ENCODE peak calls at places on chromosomes 1 and 21, in four cellular contexts. O, S, G and U are unnamed samples.

GRCh38 chr1:234176000-234176399 is 197.3 kb upstream of the COA6 start:
- DNase-seq in O (no peak), S (no peak), G (no peak), U (no peak)

GRCh38 chr1:16158025-16158424 is 2.2 kb upstream of the EPHA2 start:
- DNase-seq in O (peak; percentile 61), S (no peak), G (no peak), U (no peak)

GRCh38 chr1:104989012-104989411 is 1239.3 kb downstream of the AMY1C start:
- DNase-seq in O (no peak), S (no peak), G (no peak), U (no peak)

GRCh38 chr1:36285450-36286101 is 20.6 kb upstream of the SH3D21 start:
- DNase-seq in O (peak; percentile 66), S (peak; percentile 84), G (peak; percentile 88), U (peak; percentile 73)

GRCh38 chr1:53593758-53594380 is 134.7 kb downstream of the DMRTB1 start:
- DNase-seq in O (no peak), S (peak; percentile 25), G (peak; percentile 74), U (no peak)

GRCh38 chr1:31163866-31164265 is 75.8 kb downstream of the NKAIN1 start:
- DNase-seq in O (no peak), S (no peak), G (no peak), U (no peak)

GRCh38 chr1:246032984-246033383 is 474.1 kb downstream of the SMYD3 start:
- DNase-seq in O (no peak), S (no peak), G (no peak), U (no peak)

GRCh38 chr1:151189638-151190445 is at the start of gene VPS72:
- DNase-seq in O (peak; percentile 89), S (peak; percentile 93), G (peak; percentile 93), U (peak; percentile 85)

GRCh38 chr21:44701023-44701400 is 4.0 kb downstream of the KRTAP10-12 start:
- DNase-seq in O (no peak), S (no peak), G (no peak), U (no peak)

GRCh38 chr1:20078166-20078565 is 8.2 kb downstream of the PLA2G5 start:
- DNase-seq in O (no peak), S (no peak), G (no peak), U (no peak)

GRCh38 chr1:11299225-11299574 is 26.2 kb downstream of the UBIAD1 start:
- DNase-seq in O (no peak), S (no peak), G (no peak), U (no peak)

GRCh38 chr21:38256599-38257302 is at the start of gene KCNJ15:
- DNase-seq in O (no peak), S (no peak), G (no peak), U (no peak)

GRCh38 chr1:231233735-231234417 is 7.1 kb upstream of the GNPAT start:
- DNase-seq in O (no peak), S (no peak), G (no peak), U (no peak)

GRCh38 chr1:27603320-27603961 is 503 bp downstream of the AHDC1 start:
- DNase-seq in O (peak; percentile 46), S (no peak), G (peak; percentile 64), U (peak; percentile 38)

GRCh38 chr1:112956503-112957132 is 622 bp upstream of the SLC16A1 start:
- DNase-seq in O (peak; percentile 28), S (no peak), G (no peak), U (no peak)

GRCh38 chr1:170001266-170001665 is 73.2 kb downstream of the KIFAP3 start:
- DNase-seq in O (no peak), S (no peak), G (no peak), U (no peak)

GRCh38 chr1:19413999-19414398 is 71.3 kb downstream of the CAPZB start:
- DNase-seq in O (no peak), S (no peak), G (no peak), U (no peak)

GRCh38 chr1:153984125-153984899 is 1.8 kb downstream of the RAB13 start:
- DNase-seq in O (no peak), S (no peak), G (no peak), U (no peak)

GRCh38 chr21:44454747-44455523 is at the start of gene LRRC3:
- DNase-seq in O (peak; percentile 86), S (peak; percentile 85), G (peak; percentile 98), U (peak; percentile 95)

GRCh38 chr1:162755306-162755705 is 35.2 kb upstream of the HSD17B7 start:
- DNase-seq in O (no peak), S (peak; percentile 6), G (no peak), U (no peak)

GRCh38 chr1:162753998-162754585 is 36.4 kb upstream of the HSD17B7 start:
- DNase-seq in O (no peak), S (no peak), G (no peak), U (no peak)

GRCh38 chr1:162757476-162757875 is 33.0 kb upstream of the HSD17B7 start:
- DNase-seq in O (no peak), S (no peak), G (no peak), U (no peak)

GRCh38 chr1:162753001-162753658 is 37.4 kb upstream of the HSD17B7 start:
- DNase-seq in O (no peak), S (no peak), G (no peak), U (no peak)

GRCh38 chr1:162756523-162756922 is 34.0 kb upstream of the HSD17B7 start:
- DNase-seq in O (no peak), S (peak; percentile 5), G (no peak), U (peak; percentile 30)
- TF ChIP-seq CTCF in O (no peak), S (no peak), G (no peak), U (no peak)

DNA sequence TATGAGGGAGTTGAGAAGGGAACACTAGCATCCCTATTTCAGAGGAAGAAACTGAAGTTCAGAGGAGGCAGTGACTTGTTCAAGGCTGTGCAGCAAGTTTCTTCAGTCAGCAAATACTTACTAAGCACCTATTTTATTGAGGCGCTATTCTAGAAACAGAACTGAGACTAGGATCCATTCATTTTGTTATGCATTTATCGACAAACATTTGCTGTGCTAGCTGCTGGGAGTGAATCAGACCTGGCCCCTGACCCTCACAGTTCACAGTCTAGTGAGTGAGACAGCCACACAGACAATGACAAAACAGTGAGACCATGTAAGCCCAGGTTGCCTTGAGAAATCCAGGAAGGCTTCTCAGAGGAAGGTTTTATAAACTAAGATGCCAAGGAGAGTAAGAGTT is 28.2 kb downstream of the TRIM62 start:
- DNase-seq in O (no peak), S (no peak), G (no peak), U (no peak)
- H3K27ac ChIP-seq in O (no peak overlapping the region), S (no peak overlapping the region), G (no peak overlapping the region), U (peak overlapping the region; percentile 37)

DNA sequence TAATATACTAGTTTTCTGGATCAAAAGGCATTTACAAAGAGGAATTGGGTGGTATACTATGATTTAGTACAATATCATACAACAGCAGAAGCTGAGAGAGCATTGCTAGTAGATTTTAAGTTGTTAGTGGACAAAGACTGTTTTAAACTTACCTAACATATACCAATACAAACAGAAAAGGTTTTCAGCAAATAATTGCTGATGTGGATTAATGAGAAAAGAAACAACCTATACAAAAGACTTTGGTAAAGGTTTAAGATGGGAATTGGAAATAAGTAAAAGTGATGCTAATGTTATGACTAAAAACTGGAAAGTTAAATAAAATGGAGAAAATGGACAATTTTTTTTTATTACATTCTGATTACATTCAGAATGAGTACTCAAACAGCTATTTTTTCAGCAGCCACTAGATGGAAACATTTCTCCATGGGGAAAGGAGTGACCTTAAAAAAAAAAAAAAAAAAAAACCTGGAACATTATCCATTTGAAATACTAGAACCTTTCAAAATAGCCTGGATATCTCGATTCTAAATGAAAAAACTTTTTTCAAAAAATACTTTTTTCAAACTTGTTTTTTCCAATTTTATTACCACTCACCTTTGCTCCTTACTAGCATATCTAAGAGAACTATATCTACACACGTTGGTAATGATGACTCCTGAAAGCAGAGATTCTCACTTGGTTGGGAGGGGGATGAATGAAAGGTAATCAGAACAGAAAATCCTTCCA is 55.4 kb downstream of the EPRS1 start:
- DNase-seq in O (no peak), S (peak; percentile 31), G (peak; percentile 53), U (peak; percentile 38)
- TF ChIP-seq CTCF in O (peak; percentile 50), S (peak; percentile 61), G (peak; percentile 64), U (peak; percentile 71)

GRCh38 chr1:185645686-185646085 is 88.5 kb upstream of the HMCN1 start:
- DNase-seq in O (no peak), S (no peak), G (no peak), U (no peak)

GRCh38 chr1:185646202-185646683 is 87.9 kb upstream of the HMCN1 start:
- DNase-seq in O (no peak), S (peak; percentile 96), G (peak; percentile 85), U (peak; percentile 87)

GRCh38 chr1:185648858-185649589 is 85.2 kb upstream of the HMCN1 start:
- DNase-seq in O (no peak), S (no peak), G (no peak), U (no peak)

GRCh38 chr1:185644531-185644930 is 89.7 kb upstream of the HMCN1 start:
- DNase-seq in O (no peak), S (peak; percentile 14), G (no peak), U (peak; percentile 80)

DNA sequence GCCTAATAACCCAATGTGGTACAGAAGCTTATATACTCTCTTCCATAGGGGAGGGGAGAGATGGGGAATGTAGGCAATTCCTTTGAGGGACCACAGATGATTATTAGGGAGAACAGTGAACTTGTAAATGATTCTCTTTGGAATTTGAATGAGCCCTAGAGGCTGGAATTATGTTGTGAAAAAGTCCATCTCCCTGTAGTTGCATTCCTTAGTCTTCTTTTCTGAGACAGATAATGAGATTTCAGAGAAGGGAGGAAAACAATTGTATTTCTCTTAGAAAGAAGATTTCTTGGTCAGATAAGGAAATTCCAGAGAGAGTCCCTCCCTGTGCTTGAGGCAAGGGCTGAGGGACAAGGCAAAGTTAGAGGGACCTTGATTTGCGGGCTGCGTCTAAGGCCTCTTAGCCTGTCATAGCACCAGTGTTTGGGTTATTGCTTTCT is 89.0 kb upstream of the HMCN1 start:
- DNase-seq in O (no peak), S (no peak), G (no peak), U (no peak)
- H3K27ac ChIP-seq in O (no peak overlapping the region), S (peak overlapping the region; percentile 70), G (peak overlapping the region; percentile 90), U (no peak overlapping the region)

DNA sequence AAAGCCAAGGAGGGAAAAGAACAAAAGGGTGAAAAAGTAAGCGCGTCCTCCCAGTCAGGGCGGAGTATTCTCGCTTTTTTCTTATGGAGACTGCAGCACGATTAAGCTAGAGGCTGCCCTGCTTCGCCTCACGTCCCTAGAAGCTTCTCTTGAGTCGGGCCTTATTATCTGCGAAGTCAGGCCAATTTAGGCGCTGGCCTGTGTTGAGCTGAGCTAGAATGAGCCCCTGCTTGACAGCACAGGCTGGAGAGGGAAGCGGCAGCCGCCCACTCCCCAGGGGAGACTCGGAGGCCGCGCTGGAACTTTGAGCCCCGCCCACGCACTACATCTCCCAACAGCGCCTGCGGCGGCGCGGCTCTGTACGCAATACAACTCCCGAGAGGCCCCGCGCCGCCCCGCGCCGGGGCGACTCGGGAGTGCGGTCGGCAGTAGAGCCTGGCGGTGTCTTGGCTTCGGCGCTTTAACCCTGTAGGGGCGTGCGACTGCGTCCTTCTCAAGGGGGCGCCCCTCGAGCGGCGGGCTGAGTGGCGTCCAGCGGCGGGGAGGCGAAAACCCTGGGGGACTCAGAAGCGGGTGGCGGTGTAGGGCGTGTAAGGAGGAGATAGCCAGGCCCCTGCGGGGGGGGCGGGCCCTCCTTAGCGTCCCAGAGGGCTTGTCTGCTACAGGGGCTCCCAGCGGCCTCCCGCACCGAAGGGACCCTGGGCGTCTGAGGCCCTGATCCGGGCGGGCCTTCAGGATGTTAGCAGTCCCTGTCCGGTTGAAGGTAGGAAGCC is 888 bp downstream of the ZNF436 start:
- DNase-seq in O (peak; percentile 88), S (peak; percentile 86), G (peak; percentile 96), U (peak; percentile 80)
- TF ChIP-seq CTCF in O (no peak), S (no peak), G (peak; percentile 20), U (no peak)